ENCODE peak calls at places on chromosomes 13 and 19, in eight cellular contexts. M is IMR-90, K is prostate gland, F is ovary, H is adrenal gland, U is tibial nerve, O is endothelial cell of umbilical vein, V is K562. Q is an unnamed sample.

GRCh38 chr13:105920375-105920774 is 615.1 kb downstream of the EFNB2 start:
- DNase-seq in M (peak), K (no peak), F (no peak), H (no peak), U (no peak), O (peak), V (no peak), Q (no peak)

GRCh38 chr13:48265217-48265815 is 32.3 kb downstream of the ITM2B start:
- DNase-seq in M (no peak), K (no peak), F (no peak), H (no peak), U (peak), O (no peak), V (no peak), Q (no peak)

GRCh38 chr13:107157272-107157671 is 589.3 kb upstream of the ARGLU1 start:
- DNase-seq in M (peak), K (no peak), F (no peak), H (no peak), U (no peak), O (no peak), V (no peak), Q (no peak)

GRCh38 chr19:281992-282391 is 9.2 kb downstream of the PLPP2 start:
- DNase-seq in M (no peak), K (no peak), F (no peak), H (no peak), U (no peak), O (no peak), V (no peak), Q (peak)

GRCh38 chr19:55452381-55453325 is 8.8 kb downstream of the ISOC2 start:
- DNase-seq in M (peak), K (peak), F (peak), H (peak), U (peak), O (peak), V (peak), Q (peak)

GRCh38 chr19:11136400-11137101 is 19.0 kb downstream of the SPC24 start:
- DNase-seq in M (no peak), K (no peak), F (no peak), H (no peak), U (no peak), O (no peak), V (peak), Q (no peak)

GRCh38 chr19:12796146-12797071 is 5.1 kb downstream of the JUNB start:
- DNase-seq in M (peak), K (peak), F (peak), H (peak), U (peak), O (peak), V (peak), Q (peak)

GRCh38 chr13:101397742-101398141 is 18.6 kb downstream of the NALCN start:
- DNase-seq in M (peak), K (no peak), F (no peak), H (no peak), U (no peak), O (peak), V (no peak), Q (no peak)

GRCh38 chr19:3276341-3276799 is 51.9 kb downstream of the CELF5 start:
- DNase-seq in M (no peak), K (peak), F (no peak), H (no peak), U (no peak), O (no peak), V (peak), Q (no peak)

GRCh38 chr19:3508771-3509535 is 2.8 kb downstream of the FZR1 start:
- DNase-seq in M (peak), K (no peak), F (no peak), H (no peak), U (no peak), O (no peak), V (no peak), Q (peak)

GRCh38 chr13:20566424-20566916 is 487 bp upstream of the IFT88 start:
- DNase-seq in M (peak), K (peak), F (no peak), H (peak), U (peak), O (no peak), V (no peak), Q (peak)

GRCh38 chr19:31274266-31274963 is 74.8 kb downstream of the TSHZ3 start:
- DNase-seq in M (no peak), K (no peak), F (no peak), H (no peak), U (no peak), O (no peak), V (no peak), Q (no peak)

GRCh38 chr19:16227837-16228636 is 30.3 kb downstream of the AP1M1 start:
- DNase-seq in M (no peak), K (no peak), F (no peak), H (no peak), U (no peak), O (no peak), V (no peak), Q (no peak)

GRCh38 chr13:109587689-109588088 is 198.7 kb downstream of the IRS2 start:
- DNase-seq in M (no peak), K (no peak), F (no peak), H (no peak), U (no peak), O (no peak), V (no peak), Q (no peak)

GRCh38 chr19:57814505-57815246 is at the start of gene ZNF552:
- DNase-seq in M (peak), K (peak), F (peak), H (peak), U (peak), O (peak), V (peak), Q (peak)

GRCh38 chr13:80363890-80364503 is 23.1 kb upstream of the SPRY2 start:
- DNase-seq in M (peak), K (no peak), F (no peak), H (no peak), U (no peak), O (peak), V (no peak), Q (no peak)

GRCh38 chr19:13002389-13002898 is 7.2 kb downstream of the NFIX start:
- DNase-seq in M (no peak), K (peak), F (no peak), H (no peak), U (no peak), O (no peak), V (no peak), Q (no peak)

GRCh38 chr19:34888091-34888490 is 38.6 kb upstream of the ZNF30 start:
- DNase-seq in M (no peak), K (no peak), F (no peak), H (no peak), U (no peak), O (no peak), V (no peak), Q (no peak)

GRCh38 chr13:101139076-101139475 is 277.2 kb downstream of the NALCN start:
- DNase-seq in M (no peak), K (no peak), F (no peak), H (no peak), U (no peak), O (no peak), V (no peak), Q (no peak)

GRCh38 chr13:40706439-40706838 is 40.0 kb upstream of the FOXO1 start:
- DNase-seq in M (no peak), K (no peak), F (no peak), H (no peak), U (no peak), O (no peak), V (no peak), Q (no peak)

DNA sequence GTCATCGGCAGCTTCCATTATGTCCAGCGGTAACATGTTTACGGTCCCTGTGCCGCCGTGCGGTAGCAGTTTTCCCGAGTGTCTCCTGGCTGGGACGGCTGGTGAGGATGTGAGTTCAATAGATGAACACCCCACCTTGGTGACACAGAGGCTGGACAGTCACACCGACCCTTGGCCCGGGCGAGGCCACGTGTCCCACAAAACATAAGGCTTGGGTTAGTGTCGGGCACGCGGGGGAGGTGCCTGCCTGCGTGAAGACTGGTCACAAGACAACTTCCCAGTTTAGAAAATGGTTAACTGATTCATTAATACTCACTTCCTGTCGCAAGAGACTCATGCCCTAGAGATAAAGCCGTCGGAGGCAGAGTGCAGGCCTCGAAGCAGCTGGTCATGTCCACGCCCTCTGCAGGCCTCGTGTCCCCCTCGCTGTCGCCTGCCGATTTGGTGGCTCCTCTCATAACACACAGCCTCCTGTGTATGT is 17.2 kb downstream of the RASA3 start:
- DNase-seq in M (peak), K (no peak), F (no peak), H (peak), U (no peak), O (peak), V (peak), Q (peak)
- TF ChIP-seq CTCF in M (peak), K (no peak), F (no peak), H (no peak), U (no peak), O (peak), V (no peak), Q (no peak)

GRCh38 chr19:42052241-42052863 is 17.7 kb downstream of the GRIK5 start:
- DNase-seq in M (no peak), K (no peak), F (no peak), H (no peak), U (no peak), O (no peak), V (no peak), Q (no peak)

GRCh38 chr19:42054205-42054604 is 15.8 kb downstream of the GRIK5 start:
- DNase-seq in M (no peak), K (no peak), F (no peak), H (no peak), U (no peak), O (no peak), V (peak), Q (no peak)

GRCh38 chr19:42051166-42052115 is 18.6 kb downstream of the GRIK5 start:
- DNase-seq in M (no peak), K (no peak), F (no peak), H (no peak), U (no peak), O (no peak), V (no peak), Q (no peak)

GRCh38 chr19:42048992-42049391 is 21.0 kb downstream of the GRIK5 start:
- DNase-seq in M (no peak), K (peak), F (no peak), H (no peak), U (no peak), O (no peak), V (no peak), Q (no peak)

DNA sequence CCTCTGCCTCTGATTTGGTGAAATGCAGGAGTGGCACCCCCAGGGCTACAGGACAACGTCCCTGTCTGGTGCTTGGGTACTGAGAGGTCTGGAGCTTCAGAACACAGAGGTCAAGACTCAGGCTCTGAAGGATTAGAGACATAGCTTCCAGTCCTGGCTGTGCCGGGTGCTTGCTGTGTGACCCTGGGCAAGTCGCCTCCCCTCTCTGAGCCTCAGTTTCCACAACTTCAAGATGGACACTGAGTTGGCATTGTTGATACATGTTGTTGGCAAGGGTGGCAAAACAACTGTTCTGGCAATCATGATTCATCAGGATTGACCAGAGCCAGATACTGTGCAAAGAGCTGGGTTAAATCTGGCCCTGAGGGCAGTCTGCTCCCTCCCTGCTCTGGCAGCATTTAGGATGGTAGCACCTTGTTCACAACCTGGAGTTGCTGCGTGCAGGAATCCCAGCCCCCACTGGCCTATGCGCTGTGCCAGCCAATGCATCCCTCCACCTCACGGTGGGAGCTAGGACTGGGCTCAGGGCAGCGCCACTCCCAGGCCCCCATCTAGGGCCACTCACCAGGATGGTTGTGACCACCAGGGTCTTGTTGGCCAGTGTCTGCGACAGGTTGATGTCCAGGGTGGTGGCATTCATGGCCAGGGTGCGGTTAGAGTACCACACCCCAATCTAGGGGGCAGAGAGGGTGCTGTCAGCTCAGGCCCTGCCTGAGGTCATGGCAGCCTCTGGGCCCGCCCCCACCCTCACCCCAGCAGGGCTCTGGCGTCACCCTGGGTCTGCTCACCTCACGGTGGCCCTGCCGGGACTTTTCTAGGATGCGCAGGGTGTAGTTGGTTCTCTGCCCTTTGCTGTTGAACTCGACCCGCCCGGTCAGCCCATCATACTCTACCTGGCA is 16.7 kb downstream of the GRIK5 start:
- DNase-seq in M (no peak), K (no peak), F (no peak), H (no peak), U (no peak), O (no peak), V (no peak), Q (no peak)
- TF ChIP-seq POLR2A in M (no peak), K (no peak), F (no peak), H (no peak), U (no peak), O (no peak), V (no peak), Q (no peak)

DNA sequence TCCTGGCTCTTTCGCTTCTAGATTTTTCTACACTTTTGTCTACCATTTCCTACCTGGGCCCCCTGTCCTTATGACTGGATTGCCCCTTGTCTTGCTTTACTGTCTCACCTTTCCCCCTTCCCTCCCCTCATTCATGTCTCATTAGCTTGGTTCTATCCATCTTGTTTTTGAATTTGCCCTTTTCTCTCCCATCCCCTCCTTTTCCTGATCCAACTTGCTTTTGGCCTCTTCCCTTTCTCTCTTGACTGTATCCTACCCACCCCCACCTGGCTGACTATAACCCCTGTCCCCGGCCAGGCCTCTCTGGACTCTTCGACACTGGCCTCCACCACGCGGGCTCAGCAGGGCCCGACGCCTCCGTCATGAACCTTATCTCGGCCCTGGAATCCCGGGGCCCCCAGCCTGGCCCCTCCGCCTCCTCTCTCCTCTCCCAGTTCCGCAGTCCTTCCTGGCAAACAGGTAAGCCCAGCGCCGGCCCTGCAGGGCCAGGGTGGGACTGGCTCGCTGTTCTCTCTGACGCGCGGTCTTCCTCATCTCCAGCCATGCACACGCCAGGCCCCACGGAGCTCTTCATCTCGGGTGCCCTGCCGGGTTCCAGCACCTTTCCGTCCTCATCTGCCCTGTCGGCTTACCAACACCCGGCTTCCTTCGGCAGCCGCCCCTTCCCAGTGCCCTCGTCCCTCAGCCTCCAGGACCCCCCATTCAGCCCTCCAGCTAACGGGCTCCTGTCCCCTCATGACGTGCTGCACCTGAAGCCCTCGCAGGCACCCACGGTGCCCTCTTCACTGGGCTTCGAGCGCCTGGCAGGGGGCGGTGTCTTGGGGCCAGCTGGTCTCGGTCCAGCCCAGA is 3.4 kb downstream of the PRR12 start:
- DNase-seq in M (no peak), K (no peak), F (no peak), H (no peak), U (no peak), O (no peak), V (peak), Q (no peak)
- H3K4me3 ChIP-seq in M (no peak), K (no peak), F (no peak), H (no peak), U (no peak), O (no peak), V (no peak), Q (no peak)

GRCh38 chr13:69755101-69755500 is 352.5 kb upstream of the ATXN8OS start:
- DNase-seq in M (no peak), K (no peak), F (no peak), H (no peak), U (no peak), O (no peak), V (no peak), Q (no peak)

DNA sequence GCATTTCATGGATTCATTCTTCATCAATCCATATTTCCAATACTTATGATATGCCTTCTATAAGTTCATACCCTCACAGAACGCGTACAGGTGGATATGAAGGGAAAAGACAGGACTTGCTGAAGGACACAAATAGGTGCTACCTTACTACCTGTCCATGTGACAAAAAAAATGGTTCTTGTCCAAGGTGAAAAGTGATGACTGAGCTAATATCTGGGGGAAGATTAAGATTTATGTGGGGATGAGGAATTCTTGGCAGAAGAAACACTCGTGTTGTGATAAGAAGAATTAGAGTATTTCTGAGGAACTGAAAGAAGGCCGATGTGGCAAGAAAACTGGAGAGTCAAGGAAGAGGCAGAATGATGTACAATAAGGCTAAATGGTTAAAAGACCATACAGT is 356.4 kb upstream of the ATXN8OS start:
- DNase-seq in M (no peak), K (no peak), F (no peak), H (no peak), U (no peak), O (no peak), V (no peak), Q (no peak)
- TF ChIP-seq CTCF in M (no peak), K (no peak), F (no peak), H (no peak), U (no peak), O (no peak), V (no peak), Q (no peak)